ENCODE peak calls at places on chromosomes 7 and 10, in six cellular contexts. S is HFF-Myc, X is breast epithelium, N is fibroblast of the aortic adventitia, P is endothelial cell, Y is HFFc6. J is an unnamed sample.
A peak's percentile ranks its signal among the peaks of the same experiment; 100 is the strongest.

GRCh38 chr10:67705921-67706320 is 9.9 kb upstream of the CTNNA3 start:
- DNase-seq in S (no peak), X (no peak), N (no peak), P (no peak), Y (no peak), J (no peak)

GRCh38 chr10:31878486-31878885 is 50.1 kb downstream of the ARHGAP12 start:
- DNase-seq in S (no peak), X (no peak), N (no peak), P (no peak), Y (no peak), J (no peak)

GRCh38 chr10:123367181-123367580 is 213.0 kb downstream of the BUB3 start:
- DNase-seq in S (no peak), X (no peak), N (no peak), P (no peak), Y (no peak), J (no peak)

GRCh38 chr10:46255696-46256355 is 31.0 kb upstream of the ANTXRL start:
- DNase-seq in S (no peak), X (peak; percentile 76), N (peak; percentile 22), P (peak; percentile 83), Y (peak; percentile 38), J (peak; percentile 76)

GRCh38 chr10:132606536-132607316 is 69.1 kb downstream of the INPP5A start:
- DNase-seq in S (no peak), X (no peak), N (no peak), P (no peak), Y (no peak), J (no peak)

GRCh38 chr10:56537984-56538383 is 176.9 kb upstream of the ZWINT start:
- DNase-seq in S (peak; percentile 29), X (no peak), N (peak; percentile 14), P (no peak), Y (peak; percentile 24), J (no peak)

GRCh38 chr10:92173996-92174395 is 116.9 kb downstream of the CPEB3 start:
- DNase-seq in S (no peak), X (no peak), N (no peak), P (no peak), Y (no peak), J (peak; percentile 35)

GRCh38 chr7:142104550-142105527 is 6.7 kb upstream of the MGAM2 start:
- DNase-seq in S (no peak), X (no peak), N (peak; percentile 2), P (no peak), Y (no peak), J (no peak)

GRCh38 chr7:29877196-29877595 is 70.9 kb downstream of the WIPF3 start:
- DNase-seq in S (no peak), X (no peak), N (no peak), P (no peak), Y (no peak), J (no peak)

GRCh38 chr7:158657189-158657746 is 47.3 kb downstream of the NCAPG2 start:
- DNase-seq in S (no peak), X (no peak), N (no peak), P (no peak), Y (no peak), J (no peak)

GRCh38 chr7:22572937-22573336 is 72.9 kb upstream of the STEAP1B start:
- DNase-seq in S (peak; percentile 74), X (no peak), N (peak; percentile 60), P (no peak), Y (peak; percentile 97), J (no peak)

GRCh38 chr7:38153515-38153914 is 24.5 kb upstream of the STARD3NL start:
- DNase-seq in S (no peak), X (no peak), N (no peak), P (no peak), Y (no peak), J (no peak)

GRCh38 chr10:95363303-95363912 is 72.6 kb upstream of the PDLIM1 start:
- DNase-seq in S (peak; percentile 63), X (no peak), N (peak; percentile 83), P (peak; percentile 54), Y (peak; percentile 62), J (no peak)

GRCh38 chr10:87675396-87676376 is 16.0 kb downstream of the PAPSS2 start:
- DNase-seq in S (no peak), X (no peak), N (peak; percentile 87), P (no peak), Y (peak; percentile 88), J (no peak)

GRCh38 chr7:95545007-95545615 is 51.2 kb downstream of the PDK4 start:
- DNase-seq in S (peak; percentile 7), X (no peak), N (peak; percentile 75), P (peak; percentile 40), Y (peak; percentile 72), J (no peak)

GRCh38 chr7:105163718-105164117 is 149.7 kb downstream of the KMT2E start:
- DNase-seq in S (no peak), X (no peak), N (no peak), P (no peak), Y (no peak), J (no peak)

GRCh38 chr7:149742075-149742701 is 31.2 kb downstream of the ZNF467 start:
- DNase-seq in S (peak; percentile 21), X (no peak), N (peak; percentile 64), P (peak; percentile 81), Y (peak; percentile 19), J (peak; percentile 87)

GRCh38 chr10:103839867-103840746 is 15.3 kb downstream of the SH3PXD2A start:
- DNase-seq in S (no peak), X (no peak), N (no peak), P (peak; percentile 35), Y (no peak), J (no peak)

GRCh38 chr7:127287133-127287532 is 34.4 kb upstream of the GRM8 start:
- DNase-seq in S (no peak), X (no peak), N (no peak), P (no peak), Y (no peak), J (no peak)

GRCh38 chr7:31729195-31729804 is 42.3 kb downstream of the PPP1R17 start:
- DNase-seq in S (no peak), X (no peak), N (no peak), P (no peak), Y (no peak), J (no peak)

GRCh38 chr10:6721480-6721879 is 141.4 kb upstream of the PRKCQ start:
- DNase-seq in S (peak; percentile 99), X (no peak), N (peak; percentile 97), P (peak; percentile 24), Y (peak; percentile 94), J (no peak)

DNA sequence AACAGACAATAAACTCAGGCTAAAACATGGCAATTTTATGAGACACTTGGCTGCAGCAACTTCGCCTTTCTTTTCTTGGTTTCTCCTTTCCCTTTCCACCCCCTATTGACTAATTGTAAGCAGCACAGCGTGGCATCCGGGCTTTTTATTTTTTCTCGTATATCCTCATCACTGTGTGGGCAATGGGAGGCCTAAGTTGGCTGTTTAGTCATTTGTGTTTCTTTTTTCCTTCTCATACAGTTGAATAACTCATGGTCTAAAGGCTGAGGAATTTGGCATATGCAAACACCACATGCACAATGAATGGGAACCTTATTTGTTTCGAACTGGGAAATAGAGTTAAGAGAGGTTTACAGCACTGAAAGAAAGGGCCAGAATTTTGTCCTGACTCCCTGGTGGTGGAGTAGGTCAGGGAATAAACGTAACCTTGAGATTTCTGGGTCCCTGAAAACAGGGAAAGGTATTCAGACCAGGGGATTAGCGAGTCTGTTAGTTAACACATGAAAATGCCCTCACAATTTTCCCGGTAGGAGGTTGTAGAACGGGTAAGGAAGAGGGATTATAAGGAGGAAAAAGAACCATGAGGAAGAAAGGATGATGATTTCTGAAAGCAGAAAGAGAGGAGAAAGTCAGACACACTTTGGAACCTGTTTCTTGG is 858.3 kb downstream of the KCNMA1 start:
- DNase-seq in S (peak; percentile 12), X (no peak), N (peak; percentile 50), P (no peak), Y (peak; percentile 15), J (no peak)
- TF ChIP-seq CTCF in S (no peak), X (no peak), N (peak; percentile 34), P (no peak), Y (peak; percentile 24), J (no peak)

GRCh38 chr7:68725843-68726242 is 872.4 kb upstream of the AUTS2 start:
- DNase-seq in S (no peak), X (no peak), N (no peak), P (no peak), Y (no peak), J (no peak)
- TF ChIP-seq CTCF in S (no peak), X (no peak), N (no peak), P (no peak), Y (peak; percentile 17), J (no peak)

DNA sequence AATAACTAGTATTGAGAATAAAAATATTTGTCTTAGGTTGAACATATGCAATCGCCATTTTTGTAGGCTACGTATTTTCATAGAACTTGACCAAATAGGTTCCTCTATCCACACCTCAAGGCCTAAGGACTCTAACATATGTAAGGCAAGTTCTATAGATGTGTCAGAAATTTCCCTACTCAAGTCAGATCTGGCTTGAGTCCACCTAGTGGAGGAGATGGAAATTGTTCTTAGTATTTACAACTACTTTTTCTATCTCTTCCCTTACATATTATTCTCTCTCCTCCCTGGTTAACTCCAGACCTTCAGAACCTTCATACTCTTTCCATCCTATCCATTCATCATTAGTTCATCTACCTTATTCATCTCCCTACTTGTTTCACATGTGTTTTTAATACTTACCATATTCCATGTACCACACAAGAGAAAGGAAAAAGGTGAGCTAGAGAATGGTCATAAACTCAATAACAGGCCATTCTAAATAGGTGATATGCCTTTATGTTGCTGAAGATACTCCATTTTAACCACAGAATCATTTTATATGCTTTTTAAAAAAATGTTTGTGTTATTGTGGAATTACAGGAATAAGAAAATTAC is 174.5 kb upstream of the HDAC9 start:
- DNase-seq in S (peak; percentile 9), X (no peak), N (peak; percentile 71), P (peak; percentile 8), Y (peak; percentile 7), J (no peak)
- TF ChIP-seq CTCF in S (peak; percentile 47), X (peak; percentile 23), N (peak; percentile 70), P (peak; percentile 70), Y (peak; percentile 82), J (peak; percentile 88)

DNA sequence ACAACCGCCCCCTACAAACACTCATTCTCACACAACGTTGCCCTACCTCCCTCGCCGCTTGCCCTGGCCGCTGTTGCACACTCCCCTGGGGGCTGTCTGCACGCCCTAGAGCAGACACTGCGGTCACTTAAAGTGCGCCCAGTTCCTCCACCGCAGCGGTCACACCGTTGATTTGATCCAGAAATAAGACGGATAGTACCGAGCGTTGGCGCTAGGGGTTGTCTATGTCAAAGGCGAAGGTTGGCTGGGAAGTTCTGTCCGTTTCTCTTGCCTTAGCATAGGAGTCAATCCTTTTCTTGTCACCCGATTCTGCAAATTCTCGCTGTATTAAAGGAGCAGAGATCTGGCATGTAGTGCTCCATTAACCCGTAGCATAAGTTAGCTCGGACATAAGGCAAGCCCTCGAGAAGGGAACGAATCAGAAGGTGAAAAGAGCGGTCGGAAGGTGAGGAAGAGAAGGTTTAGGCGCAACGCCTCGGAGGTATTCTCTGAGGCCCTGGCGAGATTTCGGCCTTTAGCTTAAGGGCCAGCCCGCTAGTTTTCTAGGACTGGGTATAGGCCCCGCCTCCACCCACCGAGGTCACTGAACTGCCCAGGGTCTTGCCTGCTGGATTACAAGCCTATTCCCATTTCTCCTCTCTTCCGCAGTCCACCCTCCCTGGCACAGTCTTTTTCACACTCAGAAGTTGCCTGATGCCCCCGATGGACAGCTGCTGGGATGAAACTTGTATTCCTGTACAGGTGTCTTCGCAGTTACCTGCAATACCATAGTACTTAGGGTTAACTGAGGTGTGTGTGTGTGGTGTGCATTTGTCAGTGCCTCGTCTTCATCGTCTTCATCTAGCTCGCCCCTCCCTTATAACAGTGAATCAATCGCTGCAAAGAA is 10.7 kb downstream of the NXPH1 start:
- DNase-seq in S (no peak), X (no peak), N (no peak), P (peak; percentile 69), Y (no peak), J (peak; percentile 83)
- TF ChIP-seq CTCF in S (no peak), X (no peak), N (no peak), P (peak; percentile 45), Y (no peak), J (peak; percentile 78)